ENCODE peak calls at places on chromosomes 3 and 15, in four cellular contexts. D is amniotic stem cell, Q is breast epithelium, E is EL. A is an unnamed sample.

GRCh38 chr15:78405336-78405924 is 32.6 kb upstream of the IREB2 start:
- DNase-seq in Q (no peak), E (no peak), D (no peak), A (peak)

GRCh38 chr15:79430901-79431635 is 1.1 kb upstream of the MINAR1 start:
- DNase-seq in E (no peak), Q (no peak), D (no peak), A (no peak)

GRCh38 chr15:52183562-52184173 is 7.5 kb downstream of the GNB5 start:
- DNase-seq in Q (no peak), E (peak), D (no peak), A (no peak)

GRCh38 chr15:84836859-84837258 is 19.7 kb downstream of the ALPK3 start:
- DNase-seq in E (no peak), D (no peak), Q (no peak), A (no peak)

GRCh38 chr3:60979861-60980739 is 271.2 kb downstream of the FHIT start:
- DNase-seq in D (no peak), E (no peak), Q (no peak), A (no peak)

GRCh38 chr3:134093906-134094305 is 64.2 kb upstream of the SLCO2A1 start:
- DNase-seq in E (peak), Q (no peak), D (no peak), A (no peak)

GRCh38 chr15:66399276-66399675 is 12.6 kb downstream of the MAP2K1 start:
- DNase-seq in D (no peak), E (no peak), Q (no peak), A (no peak)

GRCh38 chr15:88655103-88655553 is 16.3 kb downstream of the ISG20 start:
- DNase-seq in D (no peak), E (no peak), Q (no peak), A (no peak)

GRCh38 chr15:73805504-73806089 is 52.4 kb upstream of the INSYN1 start:
- DNase-seq in E (no peak), Q (no peak), D (no peak), A (no peak)

GRCh38 chr15:45083223-45083622 is 30.7 kb downstream of the DUOX2 start:
- DNase-seq in E (no peak), D (no peak), Q (no peak), A (no peak)

GRCh38 chr15:81363713-81364112 is 10.3 kb downstream of the TMC3 start:
- DNase-seq in D (no peak), Q (no peak), E (no peak), A (no peak)

GRCh38 chr3:15979900-15980299 is 182.1 kb upstream of the ANKRD28 start:
- DNase-seq in D (no peak), Q (no peak), E (no peak), A (no peak)

GRCh38 chr3:116164039-116164438 is 281.2 kb downstream of the LSAMP start:
- DNase-seq in D (no peak), E (no peak), Q (no peak), A (no peak)

GRCh38 chr3:98565843-98566242 is 27.6 kb downstream of the CPOX start:
- DNase-seq in E (no peak), D (no peak), Q (no peak), A (no peak)

GRCh38 chr3:16546186-16547004 is 32.9 kb upstream of the RFTN1 start:
- DNase-seq in E (no peak), D (no peak), Q (no peak), A (peak)

GRCh38 chr3:170640737-170641171 is 54.9 kb upstream of the SLC7A14 start:
- DNase-seq in Q (no peak), E (no peak), D (no peak), A (no peak)

GRCh38 chr3:162729686-162730085 is 1233.1 kb downstream of the OTOL1 start:
- DNase-seq in E (peak), D (no peak), Q (no peak), A (no peak)

GRCh38 chr3:141106842-141107241 is 55.7 kb downstream of the SPSB4 start:
- DNase-seq in E (no peak), Q (no peak), D (no peak), A (no peak)

GRCh38 chr3:175940881-175941280 is 1081.7 kb downstream of the NAALADL2 start:
- DNase-seq in Q (no peak), E (peak), D (no peak), A (no peak)

GRCh38 chr15:55742927-55743614 is at the start of gene PRTG:
- DNase-seq in E (peak), Q (peak), D (peak), A (peak)

GRCh38 chr3:194272861-194273266 is 78.3 kb downstream of the CPN2 start:
- DNase-seq in D (no peak), Q (no peak), E (no peak), A (no peak)

GRCh38 chr3:8069981-8070380 is 431.6 kb upstream of the LMCD1 start:
- DNase-seq in D (no peak), Q (no peak), E (no peak), A (no peak)

GRCh38 chr15:57395292-57395691 is 19.0 kb downstream of the CGNL1 start:
- DNase-seq in E (peak), Q (no peak), D (no peak), A (no peak)

GRCh38 chr15:57146394-57147140 is 228.1 kb downstream of the TCF12 start:
- DNase-seq in D (peak), E (peak), Q (no peak), A (no peak)

GRCh38 chr3:133167340-133168024 is 129.3 kb downstream of the TMEM108 start:
- DNase-seq in Q (no peak), D (no peak), E (no peak), A (no peak)

GRCh38 chr3:21654662-21655061 is 96.3 kb downstream of the ZNF385D start:
- DNase-seq in Q (no peak), E (peak), D (peak), A (no peak)

GRCh38 chr15:41934843-41935242 is 37.5 kb downstream of the EHD4 start:
- DNase-seq in Q (peak), E (peak), D (no peak), A (no peak)

GRCh38 chr3:30290479-30290878 is 315.9 kb upstream of the TGFBR2 start:
- DNase-seq in D (no peak), Q (no peak), E (no peak), A (no peak)

GRCh38 chr3:141332436-141332835 is 35.9 kb upstream of the ZBTB38 start:
- DNase-seq in Q (no peak), E (no peak), D (no peak), A (no peak)

GRCh38 chr3:56796202-56796601 is 5.5 kb downstream of the ARHGEF3 start:
- DNase-seq in E (peak), Q (no peak), D (no peak), A (no peak)